ENCODE peak calls at places on chromosomes 11 and 22, in seven cellular contexts. One of them, this sample, is unnamed.

GRCh38 chr11:78234006-78234405 is 45.3 kb downstream of the USP35 start:
- DNase-seq in OCI-LY7: no peak
- DNase-seq in body of pancreas: no peak
- DNase-seq in GM13977: no peak
- DNase-seq in fibroblast of mammary gland: no peak
- DNase-seq in AG09309: no peak
- DNase-seq in choroid plexus epithelial cell: peak
- DNase-seq in this sample: no peak

GRCh38 chr22:41030891-41031290 is 61.5 kb upstream of the EP300 start:
- DNase-seq in OCI-LY7: no peak
- DNase-seq in body of pancreas: no peak
- DNase-seq in GM13977: no peak
- DNase-seq in fibroblast of mammary gland: peak
- DNase-seq in AG09309: peak
- DNase-seq in choroid plexus epithelial cell: peak
- DNase-seq in this sample: no peak

GRCh38 chr11:2325719-2326118 is 23.9 kb downstream of the TSPAN32 start:
- DNase-seq in OCI-LY7: no peak
- DNase-seq in body of pancreas: peak
- DNase-seq in GM13977: no peak
- DNase-seq in fibroblast of mammary gland: peak
- DNase-seq in AG09309: no peak
- DNase-seq in choroid plexus epithelial cell: peak
- DNase-seq in this sample: no peak

GRCh38 chr11:129611661-129612566 is 203.7 kb upstream of the TMEM45B start:
- DNase-seq in OCI-LY7: no peak
- DNase-seq in body of pancreas: peak
- DNase-seq in GM13977: no peak
- DNase-seq in fibroblast of mammary gland: no peak
- DNase-seq in AG09309: no peak
- DNase-seq in choroid plexus epithelial cell: peak
- DNase-seq in this sample: no peak

GRCh38 chr11:2781413-2782274 is 81.8 kb upstream of the KCNQ1OT1 start:
- DNase-seq in OCI-LY7: no peak
- DNase-seq in body of pancreas: peak
- DNase-seq in GM13977: no peak
- DNase-seq in fibroblast of mammary gland: no peak
- DNase-seq in AG09309: no peak
- DNase-seq in choroid plexus epithelial cell: peak
- DNase-seq in this sample: no peak

GRCh38 chr22:32996702-32997101 is 61.5 kb downstream of the SYN3 start:
- DNase-seq in OCI-LY7: no peak
- DNase-seq in body of pancreas: peak
- DNase-seq in GM13977: no peak
- DNase-seq in fibroblast of mammary gland: peak
- DNase-seq in AG09309: no peak
- DNase-seq in choroid plexus epithelial cell: no peak
- DNase-seq in this sample: no peak

GRCh38 chr11:90668502-90668901 is 445.7 kb upstream of the CHORDC1 start:
- DNase-seq in OCI-LY7: no peak
- DNase-seq in body of pancreas: no peak
- DNase-seq in GM13977: no peak
- DNase-seq in fibroblast of mammary gland: no peak
- DNase-seq in AG09309: no peak
- DNase-seq in choroid plexus epithelial cell: no peak
- DNase-seq in this sample: no peak

GRCh38 chr11:79525257-79525656 is 84.4 kb upstream of the TENM4 start:
- DNase-seq in OCI-LY7: no peak
- DNase-seq in body of pancreas: no peak
- DNase-seq in GM13977: no peak
- DNase-seq in fibroblast of mammary gland: no peak
- DNase-seq in AG09309: no peak
- DNase-seq in choroid plexus epithelial cell: no peak
- DNase-seq in this sample: no peak

GRCh38 chr11:72639475-72640375 is 34.5 kb downstream of the PDE2A start:
- DNase-seq in OCI-LY7: no peak
- DNase-seq in body of pancreas: no peak
- DNase-seq in GM13977: no peak
- DNase-seq in fibroblast of mammary gland: no peak
- DNase-seq in AG09309: no peak
- DNase-seq in choroid plexus epithelial cell: no peak
- DNase-seq in this sample: no peak

GRCh38 chr11:72352859-72353551 is 81.3 kb downstream of the CLPB start:
- DNase-seq in OCI-LY7: no peak
- DNase-seq in body of pancreas: no peak
- DNase-seq in GM13977: peak
- DNase-seq in fibroblast of mammary gland: peak
- DNase-seq in AG09309: peak
- DNase-seq in choroid plexus epithelial cell: peak
- DNase-seq in this sample: peak

GRCh38 chr22:39984006-39984405 is 10.7 kb upstream of the FAM83F start:
- DNase-seq in OCI-LY7: no peak
- DNase-seq in body of pancreas: no peak
- DNase-seq in GM13977: no peak
- DNase-seq in fibroblast of mammary gland: peak
- DNase-seq in AG09309: no peak
- DNase-seq in choroid plexus epithelial cell: peak
- DNase-seq in this sample: no peak

GRCh38 chr22:24421428-24421931 is 5.9 kb upstream of the ADORA2A start:
- DNase-seq in OCI-LY7: peak
- DNase-seq in body of pancreas: no peak
- DNase-seq in GM13977: peak
- DNase-seq in fibroblast of mammary gland: no peak
- DNase-seq in AG09309: no peak
- DNase-seq in choroid plexus epithelial cell: no peak
- DNase-seq in this sample: peak

GRCh38 chr11:44623716-44624491 is 58.4 kb downstream of the CD82 start:
- DNase-seq in OCI-LY7: no peak
- DNase-seq in body of pancreas: no peak
- DNase-seq in GM13977: peak
- DNase-seq in fibroblast of mammary gland: no peak
- DNase-seq in AG09309: no peak
- DNase-seq in choroid plexus epithelial cell: no peak
- DNase-seq in this sample: no peak

GRCh38 chr11:14015711-14016110 is 53.2 kb downstream of the SPON1 start:
- DNase-seq in OCI-LY7: no peak
- DNase-seq in body of pancreas: peak
- DNase-seq in GM13977: no peak
- DNase-seq in fibroblast of mammary gland: peak
- DNase-seq in AG09309: no peak
- DNase-seq in choroid plexus epithelial cell: peak
- DNase-seq in this sample: no peak

GRCh38 chr22:32803020-32803758 is 1.7 kb downstream of the TIMP3 start:
- DNase-seq in OCI-LY7: no peak
- DNase-seq in body of pancreas: no peak
- DNase-seq in GM13977: no peak
- DNase-seq in fibroblast of mammary gland: peak
- DNase-seq in AG09309: no peak
- DNase-seq in choroid plexus epithelial cell: peak
- DNase-seq in this sample: no peak

GRCh38 chr11:111635706-111636045 is 33.4 kb downstream of the SIK2 start:
- DNase-seq in OCI-LY7: no peak
- DNase-seq in body of pancreas: peak
- DNase-seq in GM13977: no peak
- DNase-seq in fibroblast of mammary gland: peak
- DNase-seq in AG09309: no peak
- DNase-seq in choroid plexus epithelial cell: peak
- DNase-seq in this sample: no peak

GRCh38 chr11:12958984-12959383 is 50.1 kb upstream of the RASSF10 start:
- DNase-seq in OCI-LY7: no peak
- DNase-seq in body of pancreas: no peak
- DNase-seq in GM13977: no peak
- DNase-seq in fibroblast of mammary gland: no peak
- DNase-seq in AG09309: no peak
- DNase-seq in choroid plexus epithelial cell: no peak
- DNase-seq in this sample: no peak

GRCh38 chr22:26797910-26798309 is 140.5 kb downstream of the MIAT start:
- DNase-seq in OCI-LY7: peak
- DNase-seq in body of pancreas: no peak
- DNase-seq in GM13977: no peak
- DNase-seq in fibroblast of mammary gland: no peak
- DNase-seq in AG09309: no peak
- DNase-seq in choroid plexus epithelial cell: peak
- DNase-seq in this sample: no peak
- TF ChIP-seq CTCF in OCI-LY7: peak
- TF ChIP-seq CTCF in body of pancreas: no peak
- TF ChIP-seq CTCF in GM13977: no peak
- TF ChIP-seq CTCF in fibroblast of mammary gland: peak
- TF ChIP-seq CTCF in AG09309: peak
- TF ChIP-seq CTCF in choroid plexus epithelial cell: peak
- TF ChIP-seq CTCF in this sample: no peak

GRCh38 chr11:103109818-103110388 is 677 bp downstream of the DYNC2H1 start:
- DNase-seq in OCI-LY7: no peak
- DNase-seq in body of pancreas: peak
- DNase-seq in GM13977: no peak
- DNase-seq in fibroblast of mammary gland: peak
- DNase-seq in AG09309: no peak
- DNase-seq in choroid plexus epithelial cell: no peak
- DNase-seq in this sample: peak

GRCh38 chr11:103108933-103109817 is at the start of gene DYNC2H1:
- DNase-seq in OCI-LY7: peak
- DNase-seq in body of pancreas: peak
- DNase-seq in GM13977: peak
- DNase-seq in fibroblast of mammary gland: peak
- DNase-seq in AG09309: peak
- DNase-seq in choroid plexus epithelial cell: peak
- DNase-seq in this sample: peak

GRCh38 chr11:103112364-103112763 is 3.1 kb downstream of the DYNC2H1 start:
- DNase-seq in OCI-LY7: no peak
- DNase-seq in body of pancreas: no peak
- DNase-seq in GM13977: no peak
- DNase-seq in fibroblast of mammary gland: peak
- DNase-seq in AG09309: no peak
- DNase-seq in choroid plexus epithelial cell: no peak
- DNase-seq in this sample: no peak

GRCh38 chr11:103111400-103111799 is 2.2 kb downstream of the DYNC2H1 start:
- DNase-seq in OCI-LY7: no peak
- DNase-seq in body of pancreas: no peak
- DNase-seq in GM13977: no peak
- DNase-seq in fibroblast of mammary gland: no peak
- DNase-seq in AG09309: no peak
- DNase-seq in choroid plexus epithelial cell: no peak
- DNase-seq in this sample: no peak

GRCh38 chr11:103110406-103110805 is 1.2 kb downstream of the DYNC2H1 start:
- DNase-seq in OCI-LY7: no peak
- DNase-seq in body of pancreas: no peak
- DNase-seq in GM13977: no peak
- DNase-seq in fibroblast of mammary gland: peak
- DNase-seq in AG09309: no peak
- DNase-seq in choroid plexus epithelial cell: peak
- DNase-seq in this sample: no peak
- TF ChIP-seq CTCF in OCI-LY7: peak
- TF ChIP-seq CTCF in body of pancreas: no peak
- TF ChIP-seq CTCF in GM13977: no peak
- TF ChIP-seq CTCF in fibroblast of mammary gland: peak
- TF ChIP-seq CTCF in AG09309: peak
- TF ChIP-seq CTCF in choroid plexus epithelial cell: peak
- TF ChIP-seq CTCF in this sample: no peak

DNA sequence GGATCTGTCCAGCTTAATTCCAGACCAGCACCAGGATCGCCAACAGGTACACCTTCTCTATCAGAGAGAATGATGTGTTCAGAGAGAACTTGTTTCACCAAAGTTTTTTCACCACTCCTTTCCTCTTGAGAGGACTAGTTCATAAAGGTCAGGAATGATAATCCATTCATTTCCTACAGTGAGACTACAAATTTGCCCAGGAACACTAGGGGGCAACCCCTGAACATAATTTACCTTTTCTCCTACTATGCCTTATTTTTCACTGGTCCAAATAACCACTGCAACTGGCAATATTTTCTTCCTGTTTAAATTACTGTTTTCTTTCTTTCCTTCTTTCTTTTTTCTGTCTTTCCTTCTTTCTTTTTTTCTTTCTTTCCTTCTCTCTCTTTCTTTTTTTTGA is 22.5 kb downstream of the CAVIN3 start:
- DNase-seq in OCI-LY7: peak
- DNase-seq in body of pancreas: peak
- DNase-seq in GM13977: no peak
- DNase-seq in fibroblast of mammary gland: peak
- DNase-seq in AG09309: no peak
- DNase-seq in choroid plexus epithelial cell: peak
- DNase-seq in this sample: no peak
- TF ChIP-seq CTCF in OCI-LY7: peak
- TF ChIP-seq CTCF in body of pancreas: peak
- TF ChIP-seq CTCF in GM13977: peak
- TF ChIP-seq CTCF in fibroblast of mammary gland: peak
- TF ChIP-seq CTCF in AG09309: peak
- TF ChIP-seq CTCF in choroid plexus epithelial cell: peak
- TF ChIP-seq CTCF in this sample: peak

GRCh38 chr11:128304666-128305485 is 282.5 kb downstream of the ETS1 start:
- DNase-seq in OCI-LY7: no peak
- DNase-seq in body of pancreas: no peak
- DNase-seq in GM13977: no peak
- DNase-seq in fibroblast of mammary gland: no peak
- DNase-seq in AG09309: no peak
- DNase-seq in choroid plexus epithelial cell: no peak
- DNase-seq in this sample: no peak

GRCh38 chr11:128305588-128305987 is 281.8 kb downstream of the ETS1 start:
- DNase-seq in OCI-LY7: peak
- DNase-seq in body of pancreas: no peak
- DNase-seq in GM13977: no peak
- DNase-seq in fibroblast of mammary gland: no peak
- DNase-seq in AG09309: no peak
- DNase-seq in choroid plexus epithelial cell: no peak
- DNase-seq in this sample: no peak

GRCh38 chr11:128303383-128303782 is 284.0 kb downstream of the ETS1 start:
- DNase-seq in OCI-LY7: no peak
- DNase-seq in body of pancreas: no peak
- DNase-seq in GM13977: no peak
- DNase-seq in fibroblast of mammary gland: no peak
- DNase-seq in AG09309: no peak
- DNase-seq in choroid plexus epithelial cell: no peak
- DNase-seq in this sample: no peak

GRCh38 chr11:128300785-128301184 is 286.6 kb downstream of the ETS1 start:
- DNase-seq in OCI-LY7: no peak
- DNase-seq in body of pancreas: no peak
- DNase-seq in GM13977: no peak
- DNase-seq in fibroblast of mammary gland: no peak
- DNase-seq in AG09309: no peak
- DNase-seq in choroid plexus epithelial cell: no peak
- DNase-seq in this sample: no peak

GRCh38 chr11:128302425-128303186 is 284.8 kb downstream of the ETS1 start:
- DNase-seq in OCI-LY7: peak
- DNase-seq in body of pancreas: no peak
- DNase-seq in GM13977: peak
- DNase-seq in fibroblast of mammary gland: no peak
- DNase-seq in AG09309: no peak
- DNase-seq in choroid plexus epithelial cell: no peak
- DNase-seq in this sample: peak
- TF ChIP-seq CTCF in OCI-LY7: no peak
- TF ChIP-seq CTCF in body of pancreas: no peak
- TF ChIP-seq CTCF in GM13977: no peak
- TF ChIP-seq CTCF in fibroblast of mammary gland: no peak
- TF ChIP-seq CTCF in AG09309: no peak
- TF ChIP-seq CTCF in choroid plexus epithelial cell: no peak
- TF ChIP-seq CTCF in this sample: no peak

GRCh38 chr22:42269407-42270177 is 861 bp downstream of the TCF20 start:
- DNase-seq in OCI-LY7: peak
- DNase-seq in body of pancreas: peak
- DNase-seq in GM13977: peak
- DNase-seq in fibroblast of mammary gland: no peak
- DNase-seq in AG09309: no peak
- DNase-seq in choroid plexus epithelial cell: peak
- DNase-seq in this sample: peak
- TF ChIP-seq CTCF in OCI-LY7: peak
- TF ChIP-seq CTCF in body of pancreas: no peak
- TF ChIP-seq CTCF in GM13977: peak
- TF ChIP-seq CTCF in fibroblast of mammary gland: no peak
- TF ChIP-seq CTCF in AG09309: no peak
- TF ChIP-seq CTCF in choroid plexus epithelial cell: no peak
- TF ChIP-seq CTCF in this sample: peak

This sample was measured in GM20000.